ENCODE peak calls at places on chromosomes 6 and 20, in five cellular contexts. H is neuronal stem cell, Z is IMR-90, Y is H9, B is H1. N is an unnamed sample.

GRCh38 chr6:36319436-36319762 is 17.3 kb downstream of the BNIP5 start:
- DNase-seq in H (no peak), Z (no peak), Y (no peak), B (no peak), N (no peak)

GRCh38 chr6:130306377-130306776 is 59.4 kb upstream of the TMEM200A start:
- DNase-seq in H (no peak), Z (peak; percentile 17), Y (no peak), B (no peak), N (no peak)

GRCh38 chr20:54633903-54634302 is 158.5 kb downstream of the DOK5 start:
- DNase-seq in H (no peak), Z (no peak), Y (no peak), B (no peak), N (no peak)

GRCh38 chr6:89951574-89952360 is 57.5 kb downstream of the GJA10 start:
- DNase-seq in H (no peak), Z (peak; percentile 31), Y (peak; percentile 64), B (no peak), N (peak; percentile 39)

GRCh38 chr6:423799-424345 is 32.3 kb downstream of the IRF4 start:
- DNase-seq in H (no peak), Z (no peak), Y (no peak), B (no peak), N (no peak)

GRCh38 chr6:116060572-116061283 is at the start of gene FRK:
- DNase-seq in H (no peak), Z (peak; percentile 24), Y (no peak), B (no peak), N (no peak)

GRCh38 chr20:32482251-32483220 is 102.6 kb downstream of the NOL4L start:
- DNase-seq in H (peak; percentile 61), Z (no peak), Y (peak; percentile 68), B (peak; percentile 82), N (peak; percentile 87)

GRCh38 chr6:148508401-148509151 is 165.9 kb downstream of the SASH1 start:
- DNase-seq in H (peak; percentile 74), Z (peak; percentile 83), Y (no peak), B (no peak), N (peak; percentile 70)

GRCh38 chr6:65123516-65123915 is 583.5 kb downstream of the EYS start:
- DNase-seq in H (no peak), Z (peak; percentile 17), Y (no peak), B (no peak), N (no peak)

GRCh38 chr6:163793584-163793983 is 379.1 kb downstream of the QKI start:
- DNase-seq in H (no peak), Z (peak; percentile 85), Y (no peak), B (no peak), N (peak; percentile 43)

GRCh38 chr20:64266988-64267387 is 11.4 kb downstream of the PCMTD2 start:
- DNase-seq in H (no peak), Z (no peak), Y (no peak), B (no peak), N (no peak)

GRCh38 chr20:43915209-43916072 is 789 bp downstream of the TOX2 start:
- DNase-seq in H (no peak), Z (peak; percentile 23), Y (peak; percentile 68), B (peak; percentile 78), N (peak; percentile 54)

GRCh38 chr6:152532556-152533422 is 104.4 kb downstream of the SYNE1 start:
- DNase-seq in H (no peak), Z (no peak), Y (no peak), B (no peak), N (no peak)

GRCh38 chr6:159557046-159557445 is 136.0 kb downstream of the SOD2 start:
- DNase-seq in H (no peak), Z (no peak), Y (no peak), B (peak; percentile 14), N (no peak)

GRCh38 chr6:107108201-107108890 is 7.0 kb downstream of the BEND3 start:
- DNase-seq in H (no peak), Z (no peak), Y (no peak), B (no peak), N (no peak)

GRCh38 chr6:24126586-24127192 is 674 bp downstream of the NRSN1 start:
- DNase-seq in H (peak; percentile 90), Z (peak; percentile 22), Y (peak; percentile 73), B (peak; percentile 75), N (peak; percentile 91)

GRCh38 chr6:43495409-43495941 is 14.7 kb downstream of the LRRC73 start:
- DNase-seq in H (no peak), Z (no peak), Y (no peak), B (no peak), N (no peak)

GRCh38 chr6:104956663-104957294 is at the start of gene LIN28B:
- DNase-seq in H (no peak), Z (no peak), Y (no peak), B (no peak), N (peak; percentile 80)

GRCh38 chr20:16483024-16483423 is 90.2 kb downstream of the KIF16B start:
- DNase-seq in H (no peak), Z (no peak), Y (no peak), B (no peak), N (no peak)

GRCh38 chr6:152313542-152314482 is 323.4 kb downstream of the SYNE1 start:
- DNase-seq in H (no peak), Z (peak; percentile 85), Y (no peak), B (no peak), N (peak; percentile 98)

GRCh38 chr6:163500105-163500504 is 85.6 kb downstream of the QKI start:
- DNase-seq in H (no peak), Z (no peak), Y (no peak), B (no peak), N (no peak)

GRCh38 chr20:53157443-53158408 is 185.6 kb downstream of the TSHZ2 start:
- DNase-seq in H (peak; percentile 20), Z (peak; percentile 53), Y (peak; percentile 83), B (peak; percentile 87), N (peak; percentile 87)

GRCh38 chr20:35306931-35307517 is 14.8 kb upstream of the FAM83C start:
- DNase-seq in H (peak; percentile 36), Z (peak; percentile 84), Y (peak; percentile 82), B (peak; percentile 80), N (peak; percentile 85)

GRCh38 chr6:137722749-137723272 is 144.2 kb upstream of the TNFAIP3 start:
- DNase-seq in H (no peak), Z (peak; percentile 37), Y (no peak), B (no peak), N (no peak)

GRCh38 chr6:15555101-15556038 is 107.5 kb downstream of the DTNBP1 start:
- DNase-seq in H (no peak), Z (no peak), Y (no peak), B (no peak), N (peak; percentile 92)

GRCh38 chr6:43129434-43130194 is 41.5 kb upstream of the SRF start:
- DNase-seq in H (no peak), Z (peak; percentile 35), Y (no peak), B (peak; percentile 63), N (peak; percentile 71)

DNA sequence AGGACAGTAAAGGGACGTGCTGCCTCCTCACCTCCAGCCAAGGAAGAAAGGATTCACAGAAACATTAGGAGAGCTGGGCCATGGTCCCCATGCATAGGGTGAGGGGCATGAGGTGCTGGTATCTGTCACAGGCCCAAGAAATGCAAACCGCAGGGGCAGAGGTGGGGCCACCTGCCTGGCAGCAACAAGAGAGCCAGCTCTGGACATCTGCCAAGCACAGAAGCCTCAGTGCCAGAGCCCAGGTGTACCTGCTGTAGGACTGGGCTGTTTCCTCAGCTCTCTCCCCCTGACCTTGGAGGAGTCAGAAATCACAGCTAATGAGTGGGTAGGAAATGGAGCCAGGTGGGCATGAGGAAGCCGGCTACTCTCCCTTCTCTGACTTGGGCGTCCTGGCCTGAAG is 45.3 kb downstream of the SLC2A12 start:
- DNase-seq in H (no peak), Z (no peak), Y (no peak), B (no peak), N (no peak)
- H4K8ac ChIP-seq in H (no peak overlapping the region), Z (no peak overlapping the region), Y (no peak overlapping the region), B (peak overlapping the region; percentile 11), N (no peak overlapping the region)

GRCh38 chr6:166588691-166589333 is 2.3 kb upstream of the RAMACL start:
- DNase-seq in H (no peak), Z (peak; percentile 76), Y (peak; percentile 61), B (no peak), N (no peak)

GRCh38 chr6:166589334-166589731 is 2.9 kb upstream of the RAMACL start:
- DNase-seq in H (no peak), Z (no peak), Y (no peak), B (no peak), N (no peak)

GRCh38 chr6:166589786-166590574 is 3.5 kb upstream of the RAMACL start:
- DNase-seq in H (no peak), Z (no peak), Y (no peak), B (no peak), N (no peak)

GRCh38 chr6:166586424-166587156 is at the start of gene RAMACL:
- DNase-seq in H (no peak), Z (no peak), Y (peak; percentile 78), B (peak; percentile 70), N (peak; percentile 75)

DNA sequence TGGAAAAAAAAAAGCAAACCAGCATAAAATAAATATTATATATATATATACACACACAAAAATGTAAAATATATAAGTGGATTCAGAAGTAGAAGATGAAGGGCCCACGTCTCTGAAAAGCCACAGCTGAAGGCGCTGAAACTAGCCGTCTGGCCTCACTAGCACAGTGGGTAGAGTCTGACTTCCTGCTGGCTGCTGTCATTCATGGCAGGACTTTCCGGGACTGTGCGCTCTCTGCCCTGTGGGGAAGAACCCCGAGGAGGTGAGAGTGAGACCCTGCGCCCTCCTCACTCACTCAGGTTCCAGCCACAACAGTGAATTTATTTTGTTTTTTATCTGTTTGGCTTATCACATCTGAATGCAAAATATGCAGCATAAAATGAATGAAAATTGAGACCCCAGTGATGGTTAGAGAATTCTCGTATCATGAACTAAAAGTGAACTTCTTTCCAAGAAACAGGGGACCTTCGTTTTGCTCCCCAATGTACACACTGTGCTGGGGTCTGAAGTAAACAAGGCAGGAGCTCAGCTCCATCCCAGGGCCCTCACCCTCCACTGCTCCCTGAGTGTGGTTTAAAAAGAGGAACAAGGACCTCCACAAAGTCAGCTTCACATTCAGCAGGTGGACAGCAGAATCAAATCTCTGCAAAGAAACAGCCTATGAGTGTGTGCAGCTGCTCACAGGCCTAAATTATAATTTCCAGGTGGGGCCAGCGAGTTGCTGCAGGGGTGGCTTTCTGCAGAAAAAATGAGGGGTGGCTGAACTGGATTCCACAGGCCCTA is 1.3 kb upstream of the RAMACL start:
- DNase-seq in H (no peak), Z (no peak), Y (no peak), B (no peak), N (no peak)
- H4K8ac ChIP-seq in H (no peak overlapping the region), Z (no peak overlapping the region), Y (no peak overlapping the region), B (no peak overlapping the region), N (no peak overlapping the region)

DNA sequence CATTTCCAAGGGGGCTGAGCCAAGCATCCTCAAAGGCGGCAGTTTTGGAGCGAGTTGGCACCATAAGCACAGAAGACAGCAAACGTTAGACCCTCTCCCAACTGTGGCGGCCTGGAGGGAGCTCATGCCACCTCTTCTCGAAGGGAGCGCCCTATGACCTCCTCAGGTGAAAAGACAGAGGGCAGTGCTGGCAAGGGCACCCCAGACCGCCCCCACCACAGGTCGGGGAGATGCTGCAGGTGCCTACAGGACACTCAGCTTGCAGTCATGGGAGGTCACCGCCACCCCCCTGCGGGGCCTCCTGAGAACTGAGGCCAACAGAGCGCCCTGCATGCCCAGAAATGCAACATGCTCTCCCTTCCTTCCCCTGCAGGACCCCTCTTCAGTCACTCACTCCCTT is 45.1 kb upstream of the BHLHE23 start:
- DNase-seq in H (no peak), Z (no peak), Y (no peak), B (no peak), N (no peak)
- H4K8ac ChIP-seq in H (no peak overlapping the region), Z (no peak overlapping the region), Y (no peak overlapping the region), B (no peak overlapping the region), N (no peak overlapping the region)

DNA sequence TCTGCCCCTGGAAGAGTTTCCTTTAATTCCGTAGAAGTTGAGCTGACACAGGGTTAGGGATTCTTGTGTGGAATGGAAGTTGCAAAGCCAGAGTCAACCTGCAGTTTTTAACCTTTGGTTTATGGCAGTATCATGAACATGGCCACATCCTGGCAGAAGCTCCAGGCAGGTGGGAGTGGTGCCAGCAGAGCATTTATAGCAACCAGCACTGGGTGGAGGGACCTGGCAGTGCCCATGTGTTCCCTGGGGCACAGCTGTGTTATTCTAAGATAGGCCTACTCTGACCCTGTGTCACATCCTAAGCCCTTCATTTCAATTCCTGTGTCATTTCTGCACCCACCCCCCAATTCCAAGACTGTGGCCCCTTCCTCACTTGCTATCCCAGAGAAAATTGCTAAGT is 26.1 kb upstream of the ZNF831 start:
- DNase-seq in H (no peak), Z (no peak), Y (no peak), B (no peak), N (no peak)
- H4K8ac ChIP-seq in H (no peak overlapping the region), Z (no peak overlapping the region), Y (no peak overlapping the region), B (no peak overlapping the region), N (no peak overlapping the region)

N was measured in mesendoderm.